ENCODE peak calls at places on chromosomes 16 and 17, in four cellular contexts. Y is anterior cingulate cortex, J is KBM-7, T is T1000. S is an unnamed sample.

GRCh38 chr16:86211265-86211664 is 299.1 kb upstream of the FOXF1 start:
- DNase-seq in Y (no peak), J (no peak), T (no peak), S (no peak)

GRCh38 chr16:84380405-84380804 is 12.1 kb downstream of the ATP2C2 start:
- DNase-seq in Y (no peak), J (peak; percentile 80), T (no peak), S (no peak)

GRCh38 chr16:57576429-57576870 is 34.0 kb downstream of the ADGRG5 start:
- DNase-seq in Y (peak; percentile 74), J (peak; percentile 83), T (peak; percentile 34), S (peak; percentile 79)

GRCh38 chr16:68590201-68590994 is 51.3 kb downstream of the ZFP90 start:
- DNase-seq in Y (peak; percentile 24), J (peak; percentile 71), T (peak; percentile 29), S (peak; percentile 39)

GRCh38 chr17:17048106-17048505 is 5.8 kb downstream of the MPRIP start:
- DNase-seq in Y (no peak), J (no peak), T (no peak), S (no peak)

GRCh38 chr16:7397901-7398300 is 65.3 kb downstream of the RBFOX1 start:
- DNase-seq in Y (no peak), J (no peak), T (no peak), S (no peak)

GRCh38 chr17:59617141-59617757 is 2.4 kb upstream of the CLTC start:
- DNase-seq in Y (no peak), J (no peak), T (no peak), S (no peak)

GRCh38 chr16:65223335-65223734 is 101.5 kb upstream of the CDH11 start:
- DNase-seq in Y (no peak), J (no peak), T (no peak), S (no peak)

GRCh38 chr17:27079660-27080059 is 214.3 kb upstream of the WSB1 start:
- DNase-seq in Y (no peak), J (no peak), T (no peak), S (no peak)

GRCh38 chr17:44353656-44354331 is 8.7 kb downstream of the GRN start:
- DNase-seq in Y (no peak), J (no peak), T (no peak), S (peak; percentile 28)

GRCh38 chr17:27985306-27985705 is 57.2 kb upstream of the NLK start:
- DNase-seq in Y (no peak), J (peak; percentile 73), T (no peak), S (no peak)

GRCh38 chr16:48575471-48576050 is 34.4 kb downstream of the N4BP1 start:
- DNase-seq in Y (no peak), J (no peak), T (no peak), S (no peak)

GRCh38 chr17:74408262-74408661 is 23.6 kb upstream of the GPRC5C start:
- DNase-seq in Y (no peak), J (no peak), T (no peak), S (no peak)

GRCh38 chr17:31724619-31725018 is 134.4 kb downstream of the COPRS start:
- DNase-seq in Y (no peak), J (no peak), T (peak; percentile 23), S (no peak)

S was measured in CD4-positive, alpha-beta memory T cell.